ENCODE peak calls at places on chromosome 17, in nine cellular contexts. Z, L, M, Q, E, K, N, D and G are unnamed samples.

GRCh38 chr17:16980813-16981731 is 9.2 kb upstream of the TNFRSF13B start:
- DNase-seq in Z (no peak), L (no peak), M (no peak), Q (no peak), E (no peak), K (no peak), N (no peak), D (no peak), G (no peak)

GRCh38 chr17:17781591-17782424 is 55.0 kb downstream of the SREBF1 start:
- DNase-seq in Z (peak; percentile 43), L (peak; percentile 88), M (peak; percentile 67), Q (peak; percentile 93), E (no peak), K (peak; percentile 83), N (peak; percentile 84), D (peak; percentile 95), G (peak; percentile 81)

GRCh38 chr17:73720187-73720834 is 76.1 kb upstream of the SDK2 start:
- DNase-seq in Z (no peak), L (no peak), M (no peak), Q (no peak), E (no peak), K (no peak), N (no peak), D (no peak), G (no peak)

GRCh38 chr17:64385187-64386083 is 5.2 kb downstream of the PECAM1 start:
- DNase-seq in Z (peak; percentile 53), L (peak; percentile 97), M (no peak), Q (peak; percentile 49), E (no peak), K (peak; percentile 93), N (no peak), D (peak; percentile 77), G (peak; percentile 23)

GRCh38 chr17:68457539-68458259 is 403 bp upstream of the WIPI1 start:
- DNase-seq in Z (peak; percentile 97), L (peak; percentile 99), M (peak; percentile 99), Q (peak; percentile 99), E (peak; percentile 99), K (peak; percentile 99), N (peak; percentile 100), D (peak; percentile 99), G (peak; percentile 99)

GRCh38 chr17:35372846-35373531 is 432 bp downstream of the SLFN11 start:
- DNase-seq in Z (peak; percentile 15), L (peak; percentile 47), M (peak; percentile 14), Q (peak; percentile 29), E (no peak), K (no peak), N (peak; percentile 32), D (no peak), G (peak; percentile 23)

GRCh38 chr17:64448665-64449512 is at the start of gene MILR1:
- DNase-seq in Z (peak; percentile 56), L (peak; percentile 51), M (no peak), Q (no peak), E (no peak), K (peak; percentile 52), N (no peak), D (peak; percentile 71), G (no peak)

GRCh38 chr17:46106966-46107644 is 86.1 kb downstream of the KANSL1 start:
- DNase-seq in Z (no peak), L (no peak), M (no peak), Q (no peak), E (no peak), K (no peak), N (no peak), D (no peak), G (no peak)

GRCh38 chr17:44220211-44221071 is 966 bp upstream of the UBTF start:
- DNase-seq in Z (no peak), L (peak; percentile 52), M (peak; percentile 40), Q (peak; percentile 71), E (no peak), K (peak; percentile 61), N (peak; percentile 52), D (peak; percentile 77), G (peak; percentile 70)

GRCh38 chr17:28372203-28372944 is 880 bp downstream of the SARM1 start:
- DNase-seq in Z (no peak), L (no peak), M (no peak), Q (no peak), E (no peak), K (peak; percentile 51), N (no peak), D (no peak), G (peak; percentile 29)

GRCh38 chr17:81427446-81428120 is 32.3 kb downstream of the BAHCC1 start:
- DNase-seq in Z (no peak), L (no peak), M (peak; percentile 52), Q (peak; percentile 83), E (no peak), K (peak; percentile 66), N (peak; percentile 95), D (no peak), G (peak; percentile 94)

GRCh38 chr17:65417406-65418221 is 143.8 kb downstream of the AXIN2 start:
- DNase-seq in Z (no peak), L (no peak), M (no peak), Q (no peak), E (no peak), K (no peak), N (no peak), D (no peak), G (no peak)

GRCh38 chr17:33494156-33494555 is 201.1 kb upstream of the ASIC2 start:
- DNase-seq in Z (no peak), L (no peak), M (no peak), Q (no peak), E (no peak), K (peak; percentile 30), N (no peak), D (no peak), G (no peak)

GRCh38 chr17:74558882-74559519 is 8.3 kb downstream of the CD300H start:
- DNase-seq in Z (no peak), L (no peak), M (no peak), Q (no peak), E (no peak), K (no peak), N (no peak), D (no peak), G (no peak)

GRCh38 chr17:31452101-31452500 is 60.6 kb downstream of the RAB11FIP4 start:
- DNase-seq in Z (no peak), L (no peak), M (no peak), Q (no peak), E (no peak), K (no peak), N (no peak), D (no peak), G (no peak)

GRCh38 chr17:41784207-41784744 is 2.2 kb downstream of the JUP start:
- DNase-seq in Z (peak; percentile 80), L (no peak), M (peak; percentile 53), Q (peak; percentile 80), E (no peak), K (no peak), N (peak; percentile 66), D (no peak), G (peak; percentile 38)

DNA sequence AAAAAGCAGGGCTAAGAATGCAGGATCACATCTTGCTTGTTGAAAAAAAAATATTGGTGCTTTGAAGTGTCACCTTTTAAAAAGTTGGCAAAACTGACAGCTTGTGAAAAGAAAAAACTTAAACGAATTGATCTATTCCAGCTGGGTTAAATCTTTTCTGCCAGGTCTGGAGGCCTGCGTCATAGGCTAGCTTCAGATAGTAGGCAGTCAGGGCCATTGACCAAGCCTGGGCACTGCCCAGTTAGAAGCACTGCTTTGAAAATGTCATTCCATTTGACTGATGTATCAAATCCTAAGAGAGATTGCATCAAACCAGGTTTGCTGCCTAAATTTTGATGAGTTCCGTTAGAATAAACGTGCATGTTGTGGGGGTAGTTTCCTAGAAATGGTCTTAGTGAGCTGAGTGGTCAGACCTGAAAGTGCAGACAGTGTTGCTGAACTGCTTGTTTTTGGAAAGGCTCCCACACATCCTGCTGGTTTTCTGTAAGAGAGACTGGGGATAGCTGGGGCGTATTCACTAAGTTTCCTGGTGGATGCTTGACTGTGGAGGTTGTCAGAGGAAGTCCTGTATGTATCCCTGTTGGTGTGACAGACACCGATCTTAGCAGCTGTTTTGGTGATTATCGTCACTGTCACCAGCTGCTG is 38.8 kb downstream of the NUP88 start:
- DNase-seq in Z (no peak), L (no peak), M (no peak), Q (no peak), E (no peak), K (no peak), N (no peak), D (no peak), G (no peak)
- H3K4me3 ChIP-seq in Z (no peak overlapping the region), L (no peak overlapping the region), M (no peak overlapping the region), Q (no peak overlapping the region), E (no peak overlapping the region), K (no peak overlapping the region), N (no peak overlapping the region), D (no peak overlapping the region), G (no peak overlapping the region)

DNA sequence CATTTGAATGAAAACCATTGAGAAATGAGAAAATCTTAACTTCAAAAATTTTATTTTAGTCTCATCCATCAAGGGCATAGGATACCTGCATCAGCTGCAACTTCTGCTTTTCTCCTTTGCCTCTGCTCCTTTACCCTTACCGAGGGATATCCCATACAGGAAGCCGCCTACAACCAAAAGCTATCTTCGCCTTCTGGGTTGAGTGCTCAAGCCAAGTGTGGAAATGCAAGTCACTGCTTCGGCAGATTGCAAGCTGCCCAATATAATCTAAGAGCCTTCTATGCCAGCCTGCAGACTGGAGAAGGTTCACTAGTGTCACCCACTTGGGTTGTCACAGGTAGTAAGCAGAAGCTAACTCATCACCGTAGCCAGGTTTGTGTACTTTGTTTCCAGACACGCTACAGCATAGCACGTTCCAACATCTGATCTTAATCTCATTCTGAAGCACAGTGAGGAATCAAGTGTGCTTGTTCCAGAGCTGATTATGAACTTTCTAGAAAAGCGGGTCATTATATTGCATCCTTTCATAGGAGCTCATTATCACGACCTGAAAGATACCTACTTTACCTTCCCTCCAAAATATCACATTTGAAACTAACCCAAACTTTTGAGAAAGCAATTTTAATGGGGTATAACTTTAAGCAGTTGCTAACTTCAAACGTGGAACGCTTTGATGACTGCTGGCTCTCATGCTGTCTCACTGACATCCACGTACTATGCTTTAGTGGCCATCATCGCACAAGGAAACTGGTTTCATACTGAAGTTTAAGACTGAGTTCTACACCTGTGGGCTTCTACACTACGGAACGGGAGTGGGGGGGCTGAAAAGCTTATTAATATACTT is 8.0 kb upstream of the UNK start:
- DNase-seq in Z (no peak), L (no peak), M (no peak), Q (no peak), E (no peak), K (peak; percentile 54), N (no peak), D (peak; percentile 61), G (peak; percentile 45)
- TF ChIP-seq POLR2A in Z (no peak), L (no peak), M (no peak), Q (no peak), E (no peak), K (no peak), N (no peak), D (no peak), G (no peak)

GRCh38 chr17:50166518-50167181 is 845 bp downstream of the SGCA start:
- DNase-seq in Z (no peak), L (no peak), M (no peak), Q (peak; percentile 23), E (no peak), K (no peak), N (no peak), D (no peak), G (no peak)
- H3K27ac ChIP-seq in Z (no peak overlapping the region), L (no peak overlapping the region), M (peak overlapping the region; percentile 46), Q (peak overlapping the region; percentile 93), E (peak overlapping the region; percentile 89), K (no peak overlapping the region), N (peak overlapping the region; percentile 76), D (peak overlapping the region; percentile 94), G (no peak overlapping the region)

DNA sequence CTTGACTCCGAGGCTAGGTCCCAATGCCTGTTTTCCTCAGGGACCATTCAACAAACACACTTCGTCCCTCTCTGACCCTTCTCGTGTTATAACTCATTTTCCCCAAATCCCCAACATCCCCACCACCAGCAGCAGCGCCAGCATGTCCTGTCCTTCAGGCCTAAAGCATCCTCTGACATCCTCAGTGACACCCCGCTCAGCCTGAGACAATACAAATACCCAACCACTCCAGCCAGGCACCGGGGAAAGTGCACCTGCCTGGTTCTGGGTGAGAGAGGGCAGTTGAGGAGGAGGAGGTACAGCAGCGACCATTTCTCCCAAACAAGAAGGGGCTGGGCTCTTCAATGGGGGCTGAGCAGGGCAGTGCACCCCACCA is 4.7 kb downstream of the MNT start:
- DNase-seq in Z (no peak), L (no peak), M (no peak), Q (no peak), E (no peak), K (no peak), N (no peak), D (peak; percentile 67), G (no peak)
- H3K4me3 ChIP-seq in Z (peak overlapping the region; percentile 42), L (peak overlapping the region; percentile 37), M (peak overlapping the region; percentile 19), Q (no peak overlapping the region), E (peak overlapping the region; percentile 54), K (peak overlapping the region; percentile 47), N (peak overlapping the region; percentile 26), D (peak overlapping the region; percentile 18), G (no peak overlapping the region)